ENCODE peak calls at places on chromosomes 5 and 9, in ten cellular contexts. P is iPS DF 19.7; J is Right ventricle myocardium superior; V is stimulated activated naive CD8-positive, alpha-beta T cell treated with anti-CD3 and anti-CD28 coated beads, Interleukin-15, amount 100 ng/mL, for 72 hours; R is HS-5; N is psoas muscle; H is AG08395; K is BE2C; M is foreskin keratinocyte; S is astrocyte of the spinal cord. B is an unnamed sample.

GRCh38 chr9:116765009-116765408 is 77.9 kb downstream of the TRIM32 start:
- DNase-seq in K (no peak), S (no peak), P (no peak), R (no peak), H (no peak), V (no peak), N (no peak), M (no peak), J (no peak), B (no peak)

GRCh38 chr9:130327070-130327780 is 61.7 kb downstream of the HMCN2 start:
- DNase-seq in M (no peak), K (peak; percentile 74), P (no peak), H (no peak), V (no peak), J (no peak), N (no peak), R (no peak), S (no peak), B (no peak)

GRCh38 chr5:137486707-137487106 is 12.4 kb downstream of the SPOCK1 start:
- DNase-seq in S (peak; percentile 84), V (no peak), M (no peak), J (no peak), N (peak; percentile 53), R (peak; percentile 56), K (no peak), H (peak; percentile 77), P (no peak), B (no peak)

GRCh38 chr5:77629553-77630245 is 8.8 kb downstream of the OTP start:
- DNase-seq in V (no peak), P (no peak), R (no peak), H (no peak), K (peak; percentile 19), N (no peak), S (no peak), M (no peak), J (no peak), B (no peak)

GRCh38 chr9:116592926-116593325 is 94.2 kb upstream of the TRIM32 start:
- DNase-seq in K (no peak), S (no peak), P (no peak), N (no peak), J (no peak), M (peak; percentile 67), R (no peak), V (no peak), H (peak; percentile 62), B (no peak)

GRCh38 chr5:34709861-34710673 is 53.9 kb downstream of the RAI14 start:
- DNase-seq in R (peak; percentile 46), M (no peak), P (no peak), H (peak; percentile 31), V (no peak), K (no peak), J (no peak), N (no peak), S (peak; percentile 96), B (no peak)

GRCh38 chr9:72207278-72207677 is 58.0 kb downstream of the GDA start:
- DNase-seq in H (no peak), M (no peak), K (no peak), P (no peak), R (no peak), S (no peak), V (no peak), J (no peak), N (no peak), B (no peak)

GRCh38 chr9:136318111-136318768 is 9.1 kb upstream of the GPSM1 start:
- DNase-seq in J (no peak), R (no peak), V (no peak), S (no peak), P (no peak), N (no peak), H (no peak), K (no peak), M (no peak), B (peak; percentile 45)

GRCh38 chr5:179141867-179142266 is 81.7 kb downstream of the ZNF354C start:
- DNase-seq in P (no peak), V (no peak), M (no peak), K (no peak), J (peak; percentile 4), N (no peak), H (no peak), S (no peak), R (no peak), B (no peak)

GRCh38 chr9:14301582-14301981 is 12.4 kb downstream of the NFIB start:
- DNase-seq in K (no peak), S (no peak), N (no peak), P (no peak), R (no peak), V (no peak), J (no peak), H (no peak), M (no peak), B (no peak)

GRCh38 chr9:122991370-122991830 is 42.1 kb upstream of the GPR21 start:
- DNase-seq in P (no peak), M (peak; percentile 89), K (peak; percentile 60), N (peak; percentile 14), S (peak; percentile 91), R (peak; percentile 78), H (peak; percentile 86), V (peak; percentile 31), J (no peak), B (no peak)

GRCh38 chr9:87667164-87667738 is 58.7 kb upstream of the CTSL start:
- DNase-seq in N (no peak), P (peak; percentile 65), H (no peak), S (no peak), V (no peak), K (no peak), J (no peak), M (no peak), R (no peak), B (no peak)

GRCh38 chr9:125999504-125999881 is 252.3 kb downstream of the PBX3 start:
- DNase-seq in K (no peak), R (no peak), N (no peak), S (no peak), H (no peak), P (no peak), J (no peak), V (no peak), M (no peak), B (peak; percentile 22)

GRCh38 chr5:94522099-94522498 is 96.3 kb downstream of the KIAA0825 start:
- DNase-seq in R (no peak), K (no peak), N (no peak), V (no peak), M (no peak), S (no peak), P (no peak), H (no peak), J (no peak), B (no peak)

GRCh38 chr5:20617876-20618275 is 629.9 kb upstream of the CDH18 start:
- DNase-seq in N (no peak), H (no peak), M (no peak), V (no peak), P (no peak), J (no peak), S (no peak), R (no peak), K (no peak), B (no peak)

GRCh38 chr5:138351056-138351455 is 1.4 kb upstream of the KDM3B start:
- DNase-seq in S (peak; percentile 85), N (no peak), K (no peak), V (no peak), M (no peak), H (peak; percentile 55), J (no peak), R (no peak), P (no peak), B (no peak)

GRCh38 chr5:138083702-138084101 is at the start of gene WNT8A:
- DNase-seq in M (no peak), H (no peak), K (no peak), N (no peak), J (no peak), S (no peak), V (no peak), P (no peak), R (no peak), B (no peak)

GRCh38 chr5:1865486-1865885 is 17.2 kb downstream of the IRX4 start:
- DNase-seq in P (no peak), J (no peak), V (no peak), N (no peak), K (no peak), H (no peak), R (no peak), M (no peak), S (no peak), B (no peak)

GRCh38 chr5:71663166-71663565 is 55.9 kb upstream of the CARTPT start:
- DNase-seq in V (no peak), K (no peak), P (no peak), N (no peak), S (no peak), H (no peak), R (no peak), M (no peak), J (no peak), B (no peak)

GRCh38 chr9:4792054-4792571 is 631 bp upstream of the RCL1 start:
- DNase-seq in V (no peak), P (no peak), N (peak; percentile 21), K (no peak), H (no peak), R (no peak), M (no peak), J (no peak), S (no peak), B (no peak)

GRCh38 chr5:175652741-175653663 is 4.9 kb upstream of the HRH2 start:
- DNase-seq in J (no peak), S (no peak), P (no peak), H (no peak), M (no peak), R (peak; percentile 18), V (peak; percentile 90), N (no peak), K (no peak), B (no peak)

GRCh38 chr9:112194969-112195431 is 19.9 kb upstream of the SUSD1 start:
- DNase-seq in M (no peak), K (no peak), R (no peak), P (no peak), J (no peak), H (no peak), V (no peak), S (peak; percentile 13), N (no peak), B (no peak)